ENCODE peak calls at places on chromosomes 11 and 22, in eight cellular contexts. G is spleen, N is stomach, D is tibial nerve, Q is suprapubic skin, R is uterus, F is Peyer's patch, B is breast epithelium. U is an unnamed sample.

GRCh38 chr11:6418199-6418957 is 516 bp downstream of the APBB1 start:
- DNase-seq in G (peak), N (no peak), D (no peak), Q (no peak), R (no peak), F (no peak), B (no peak), U (no peak)

GRCh38 chr11:84906995-84907394 is 720.1 kb downstream of the DLG2 start:
- DNase-seq in G (no peak), N (no peak), D (no peak), Q (no peak), R (no peak), F (no peak), B (no peak), U (no peak)

GRCh38 chr11:110366234-110366633 is 63.5 kb upstream of the FDX1 start:
- DNase-seq in G (no peak), N (peak), D (no peak), Q (no peak), R (no peak), F (no peak), B (peak), U (peak)

GRCh38 chr11:75913984-75914383 is 99.0 kb downstream of the UVRAG start:
- DNase-seq in G (no peak), N (no peak), D (no peak), Q (no peak), R (no peak), F (no peak), B (no peak), U (no peak)

GRCh38 chr11:74018331-74019005 is 9.6 kb upstream of the UCP3 start:
- DNase-seq in G (no peak), N (peak), D (peak), Q (peak), R (peak), F (peak), B (peak), U (peak)

GRCh38 chr11:123523539-123523938 is 93.5 kb downstream of the GRAMD1B start:
- DNase-seq in G (no peak), N (no peak), D (no peak), Q (no peak), R (no peak), F (no peak), B (no peak), U (no peak)

GRCh38 chr22:45310331-45311032 is 748 bp downstream of the FAM118A start:
- DNase-seq in G (peak), N (no peak), D (no peak), Q (no peak), R (peak), F (peak), B (no peak), U (peak)

GRCh38 chr11:10930224-10930960 is 72.5 kb upstream of the ZBED5 start:
- DNase-seq in G (no peak), N (no peak), D (no peak), Q (no peak), R (peak), F (peak), B (no peak), U (no peak)

GRCh38 chr11:45933846-45934579 is 11.6 kb downstream of the LARGE2 start:
- DNase-seq in G (peak), N (no peak), D (no peak), Q (no peak), R (no peak), F (no peak), B (no peak), U (peak)

DNA sequence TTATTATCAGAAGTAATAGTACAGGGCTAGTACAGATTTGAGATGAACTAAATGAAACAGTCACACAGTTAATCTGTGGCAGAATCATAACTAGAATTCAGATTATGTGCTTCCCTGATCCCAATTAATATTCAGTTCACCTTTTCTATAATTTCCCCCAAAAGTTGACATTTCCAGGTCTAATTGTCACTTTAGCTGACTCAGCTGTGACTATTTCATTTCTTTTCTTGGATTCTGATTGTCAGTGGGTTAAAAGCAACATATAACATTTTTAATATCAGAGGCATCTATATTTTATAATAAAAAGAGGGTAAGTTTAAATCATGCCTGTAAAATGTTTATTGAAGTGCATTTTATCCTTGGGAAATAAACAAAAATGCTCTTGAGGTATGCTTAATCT is 28.8 kb upstream of the SOX6 start:
- DNase-seq in G (no peak), N (no peak), D (no peak), Q (no peak), R (no peak), F (no peak), B (no peak), U (no peak)
- TF ChIP-seq POLR2A in G (no peak), N (no peak), D (no peak), Q (no peak), R (no peak), F (no peak), B (no peak), U (no peak)

GRCh38 chr11:114195981-114196731 is 100.0 kb upstream of the NNMT start:
- DNase-seq in G (peak), N (peak), D (no peak), Q (no peak), R (no peak), F (no peak), B (peak), U (no peak)

GRCh38 chr11:114199051-114199450 is 97.1 kb upstream of the NNMT start:
- DNase-seq in G (peak), N (no peak), D (no peak), Q (no peak), R (no peak), F (no peak), B (no peak), U (no peak)

GRCh38 chr11:114196994-114197702 is 99.1 kb upstream of the NNMT start:
- DNase-seq in G (peak), N (no peak), D (no peak), Q (no peak), R (peak), F (no peak), B (no peak), U (no peak)

GRCh38 chr11:114200351-114200750 is 95.8 kb upstream of the NNMT start:
- DNase-seq in G (no peak), N (no peak), D (no peak), Q (no peak), R (no peak), F (no peak), B (no peak), U (no peak)

GRCh38 chr11:114197799-114198500 is 98.2 kb upstream of the NNMT start:
- DNase-seq in G (peak), N (peak), D (no peak), Q (no peak), R (peak), F (no peak), B (peak), U (no peak)
- TF ChIP-seq POLR2A in G (no peak), N (no peak), D (no peak), Q (no peak), R (peak), F (peak), B (no peak), U (peak)

DNA sequence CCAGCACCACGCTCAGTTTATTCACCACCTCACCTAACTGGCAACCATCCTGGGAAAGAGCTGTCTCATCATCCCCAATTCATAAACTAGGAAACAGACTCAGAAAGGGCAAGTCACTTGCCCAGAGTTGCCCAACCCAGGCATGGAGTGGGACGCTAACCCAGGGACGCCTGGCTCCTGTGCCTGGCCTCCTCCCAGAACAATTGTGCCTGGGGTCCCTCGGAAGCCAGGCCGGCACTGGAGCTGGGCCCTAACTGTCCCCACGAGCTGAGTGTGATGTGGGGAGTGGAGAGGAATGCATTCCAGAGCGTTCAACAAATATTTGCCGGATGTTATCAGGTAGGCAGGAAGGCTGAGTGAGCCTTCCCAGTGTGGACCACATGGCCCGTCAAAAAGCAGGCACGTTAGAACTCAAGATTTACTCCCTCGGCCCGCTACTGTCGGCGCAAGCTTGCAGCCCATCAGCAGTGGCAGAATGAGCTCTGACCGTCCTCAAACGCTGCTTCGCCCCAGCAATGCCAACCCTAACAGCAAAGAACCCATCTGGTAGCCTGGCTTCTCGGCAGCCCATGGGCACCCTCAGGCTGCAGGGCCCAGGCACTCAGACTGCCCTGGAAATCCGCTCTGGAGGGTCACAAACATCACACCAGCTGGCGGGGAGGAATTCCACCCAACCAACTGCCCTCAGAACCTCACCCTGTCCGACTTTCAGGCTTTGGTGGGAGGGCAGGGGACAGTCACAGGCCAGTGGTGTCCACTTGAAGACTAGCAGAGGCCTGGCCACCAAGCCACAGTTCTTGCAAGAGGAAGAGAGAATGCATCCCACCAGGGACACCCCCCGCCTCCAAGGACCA is 35.6 kb downstream of the MYH9 start:
- DNase-seq in G (no peak), N (peak), D (no peak), Q (no peak), R (no peak), F (no peak), B (peak), U (peak)
- TF ChIP-seq POLR2A in G (no peak), N (no peak), D (no peak), Q (no peak), R (peak), F (no peak), B (no peak), U (peak)

DNA sequence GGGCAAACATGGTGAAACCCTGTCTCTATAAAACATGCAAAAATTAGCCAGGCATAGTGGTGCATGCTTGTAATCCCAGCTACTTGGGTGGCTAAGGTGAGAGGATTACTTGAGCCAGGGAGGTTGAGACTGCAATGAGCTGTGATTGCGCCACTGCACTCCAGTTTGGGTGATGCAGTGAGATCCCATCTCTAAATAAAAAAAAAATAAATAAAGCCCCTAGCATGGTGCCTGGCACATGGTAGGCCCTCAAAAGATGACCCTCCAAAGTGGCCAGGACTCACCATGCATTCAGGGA is 74.6 kb downstream of the PTPRJ start:
- DNase-seq in G (no peak), N (no peak), D (no peak), Q (no peak), R (no peak), F (no peak), B (no peak), U (no peak)
- TF ChIP-seq POLR2A in G (no peak), N (no peak), D (no peak), Q (no peak), R (no peak), F (no peak), B (no peak), U (no peak)

DNA sequence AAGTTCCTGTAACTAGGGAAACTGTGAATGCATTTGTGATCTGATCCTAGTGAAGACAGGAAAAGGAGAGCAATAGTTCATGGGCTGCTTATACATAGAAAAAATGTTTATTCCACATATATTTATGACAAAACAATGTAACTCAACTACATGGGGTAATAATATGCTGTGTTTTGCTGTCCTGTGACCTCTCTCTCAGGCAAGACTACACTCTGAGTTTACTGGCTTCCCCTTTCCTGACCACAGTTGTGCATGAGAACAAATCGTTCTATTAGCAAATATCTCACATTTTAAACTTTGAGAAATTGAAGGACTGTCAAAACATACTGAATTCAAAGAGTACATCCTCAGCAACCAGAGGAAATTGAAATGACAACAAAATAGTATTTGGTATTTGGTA is 161.9 kb upstream of the TRPC6 start:
- DNase-seq in G (no peak), N (no peak), D (no peak), Q (no peak), R (no peak), F (no peak), B (no peak), U (no peak)
- TF ChIP-seq POLR2A in G (no peak), N (no peak), D (no peak), Q (no peak), R (no peak), F (no peak), B (no peak), U (no peak)